ENCODE peak calls at places on chromosomes 16 and 17, in six cellular contexts. One of them, this sample, is unnamed.

GRCh38 chr17:76122411-76123126 is 18.5 kb downstream of the FOXJ1 start:
- DNase-seq in brain microvascular endothelial cell: no peak
- DNase-seq in dorsolateral prefrontal cortex: no peak
- DNase-seq in tibial nerve: no peak
- DNase-seq in effector memory CD4-positive, alpha-beta T cell: no peak
- DNase-seq in fibroblast of lung: no peak
- DNase-seq in this sample: no peak

GRCh38 chr17:1045456-1045855 is 48.5 kb downstream of the TIMM22 start:
- DNase-seq in brain microvascular endothelial cell: no peak
- DNase-seq in dorsolateral prefrontal cortex: no peak
- DNase-seq in tibial nerve: no peak
- DNase-seq in effector memory CD4-positive, alpha-beta T cell: no peak
- DNase-seq in fibroblast of lung: no peak
- DNase-seq in this sample: no peak

GRCh38 chr17:12673788-12674187 is 8.1 kb downstream of the MYOCD start:
- DNase-seq in brain microvascular endothelial cell: no peak
- DNase-seq in dorsolateral prefrontal cortex: no peak
- DNase-seq in tibial nerve: no peak
- DNase-seq in effector memory CD4-positive, alpha-beta T cell: no peak
- DNase-seq in fibroblast of lung: peak; percentile 34
- DNase-seq in this sample: peak; percentile 6

GRCh38 chr16:234468-235305 is at the start of gene FAM234A:
- DNase-seq in brain microvascular endothelial cell: peak; percentile 81
- DNase-seq in dorsolateral prefrontal cortex: peak; percentile 94
- DNase-seq in tibial nerve: peak; percentile 93
- DNase-seq in effector memory CD4-positive, alpha-beta T cell: peak; percentile 87
- DNase-seq in fibroblast of lung: peak; percentile 91
- DNase-seq in this sample: no peak

GRCh38 chr16:85078952-85079351 is 33.3 kb downstream of the CIBAR2 start:
- DNase-seq in brain microvascular endothelial cell: no peak
- DNase-seq in dorsolateral prefrontal cortex: no peak
- DNase-seq in tibial nerve: no peak
- DNase-seq in effector memory CD4-positive, alpha-beta T cell: no peak
- DNase-seq in fibroblast of lung: no peak
- DNase-seq in this sample: no peak

GRCh38 chr16:11202260-11203091 is 53.5 kb downstream of the SOCS1 start:
- DNase-seq in brain microvascular endothelial cell: peak; percentile 33
- DNase-seq in dorsolateral prefrontal cortex: no peak
- DNase-seq in tibial nerve: no peak
- DNase-seq in effector memory CD4-positive, alpha-beta T cell: no peak
- DNase-seq in fibroblast of lung: no peak
- DNase-seq in this sample: no peak

GRCh38 chr17:76737082-76737675 is at the start of gene SRSF2:
- DNase-seq in brain microvascular endothelial cell: peak; percentile 95
- DNase-seq in dorsolateral prefrontal cortex: peak; percentile 98
- DNase-seq in tibial nerve: peak; percentile 97
- DNase-seq in effector memory CD4-positive, alpha-beta T cell: peak; percentile 99
- DNase-seq in fibroblast of lung: peak; percentile 98
- DNase-seq in this sample: peak; percentile 89

GRCh38 chr16:17470871-17471744 is at the start of gene XYLT1:
- DNase-seq in brain microvascular endothelial cell: peak; percentile 44
- DNase-seq in dorsolateral prefrontal cortex: no peak
- DNase-seq in tibial nerve: peak; percentile 76
- DNase-seq in effector memory CD4-positive, alpha-beta T cell: peak; percentile 38
- DNase-seq in fibroblast of lung: peak; percentile 96
- DNase-seq in this sample: peak; percentile 77

GRCh38 chr16:8588703-8589292 is 1.5 kb downstream of the TMEM114 start:
- DNase-seq in brain microvascular endothelial cell: no peak
- DNase-seq in dorsolateral prefrontal cortex: no peak
- DNase-seq in tibial nerve: no peak
- DNase-seq in effector memory CD4-positive, alpha-beta T cell: no peak
- DNase-seq in fibroblast of lung: no peak
- DNase-seq in this sample: no peak

GRCh38 chr17:55089955-55090573 is 121.5 kb downstream of the STXBP4 start:
- DNase-seq in brain microvascular endothelial cell: peak; percentile 4
- DNase-seq in dorsolateral prefrontal cortex: no peak
- DNase-seq in tibial nerve: no peak
- DNase-seq in effector memory CD4-positive, alpha-beta T cell: peak; percentile 38
- DNase-seq in fibroblast of lung: peak; percentile 48
- DNase-seq in this sample: no peak

GRCh38 chr17:57442914-57443571 is 186.7 kb downstream of the MSI2 start:
- DNase-seq in brain microvascular endothelial cell: no peak
- DNase-seq in dorsolateral prefrontal cortex: no peak
- DNase-seq in tibial nerve: no peak
- DNase-seq in effector memory CD4-positive, alpha-beta T cell: no peak
- DNase-seq in fibroblast of lung: peak; percentile 82
- DNase-seq in this sample: peak; percentile 22

GRCh38 chr17:12659500-12659899 is 6.2 kb upstream of the MYOCD start:
- DNase-seq in brain microvascular endothelial cell: peak; percentile 72
- DNase-seq in dorsolateral prefrontal cortex: no peak
- DNase-seq in tibial nerve: no peak
- DNase-seq in effector memory CD4-positive, alpha-beta T cell: no peak
- DNase-seq in fibroblast of lung: peak; percentile 68
- DNase-seq in this sample: peak; percentile 16

GRCh38 chr17:75927286-75927922 is 13.4 kb downstream of the FBF1 start:
- DNase-seq in brain microvascular endothelial cell: no peak
- DNase-seq in dorsolateral prefrontal cortex: no peak
- DNase-seq in tibial nerve: no peak
- DNase-seq in effector memory CD4-positive, alpha-beta T cell: no peak
- DNase-seq in fibroblast of lung: no peak
- DNase-seq in this sample: peak; percentile 48

GRCh38 chr17:63694229-63694973 is 5.5 kb downstream of the LIMD2 start:
- DNase-seq in brain microvascular endothelial cell: no peak
- DNase-seq in dorsolateral prefrontal cortex: no peak
- DNase-seq in tibial nerve: no peak
- DNase-seq in effector memory CD4-positive, alpha-beta T cell: peak; percentile 12
- DNase-seq in fibroblast of lung: no peak
- DNase-seq in this sample: no peak

GRCh38 chr16:13957197-13958078 is 37.5 kb downstream of the ERCC4 start:
- DNase-seq in brain microvascular endothelial cell: peak; percentile 91
- DNase-seq in dorsolateral prefrontal cortex: no peak
- DNase-seq in tibial nerve: peak; percentile 60
- DNase-seq in effector memory CD4-positive, alpha-beta T cell: no peak
- DNase-seq in fibroblast of lung: peak; percentile 98
- DNase-seq in this sample: peak; percentile 80

GRCh38 chr16:78005881-78006280 is 16.5 kb upstream of the CLEC3A start:
- DNase-seq in brain microvascular endothelial cell: no peak
- DNase-seq in dorsolateral prefrontal cortex: no peak
- DNase-seq in tibial nerve: no peak
- DNase-seq in effector memory CD4-positive, alpha-beta T cell: no peak
- DNase-seq in fibroblast of lung: no peak
- DNase-seq in this sample: no peak

GRCh38 chr16:50956637-50957036 is 194.4 kb downstream of the SALL1 start:
- DNase-seq in brain microvascular endothelial cell: no peak
- DNase-seq in dorsolateral prefrontal cortex: no peak
- DNase-seq in tibial nerve: no peak
- DNase-seq in effector memory CD4-positive, alpha-beta T cell: no peak
- DNase-seq in fibroblast of lung: no peak
- DNase-seq in this sample: no peak

GRCh38 chr16:24993722-24994686 is 21.2 kb downstream of the ARHGAP17 start:
- DNase-seq in brain microvascular endothelial cell: peak; percentile 91
- DNase-seq in dorsolateral prefrontal cortex: no peak
- DNase-seq in tibial nerve: no peak
- DNase-seq in effector memory CD4-positive, alpha-beta T cell: no peak
- DNase-seq in fibroblast of lung: peak; percentile 97
- DNase-seq in this sample: no peak

GRCh38 chr16:11148045-11148444 is 108.0 kb downstream of the SOCS1 start:
- DNase-seq in brain microvascular endothelial cell: no peak
- DNase-seq in dorsolateral prefrontal cortex: no peak
- DNase-seq in tibial nerve: no peak
- DNase-seq in effector memory CD4-positive, alpha-beta T cell: no peak
- DNase-seq in fibroblast of lung: no peak
- DNase-seq in this sample: no peak

GRCh38 chr17:78237403-78238012 is 6.1 kb downstream of the TMEM235 start:
- DNase-seq in brain microvascular endothelial cell: no peak
- DNase-seq in dorsolateral prefrontal cortex: peak; percentile 38
- DNase-seq in tibial nerve: no peak
- DNase-seq in effector memory CD4-positive, alpha-beta T cell: no peak
- DNase-seq in fibroblast of lung: no peak
- DNase-seq in this sample: no peak

GRCh38 chr16:82881517-82881916 is 254.7 kb downstream of the CDH13 start:
- DNase-seq in brain microvascular endothelial cell: no peak
- DNase-seq in dorsolateral prefrontal cortex: no peak
- DNase-seq in tibial nerve: no peak
- DNase-seq in effector memory CD4-positive, alpha-beta T cell: no peak
- DNase-seq in fibroblast of lung: no peak
- DNase-seq in this sample: no peak

GRCh38 chr17:73138541-73139138 is 26.2 kb upstream of the SSTR2 start:
- DNase-seq in brain microvascular endothelial cell: no peak
- DNase-seq in dorsolateral prefrontal cortex: peak; percentile 59
- DNase-seq in tibial nerve: peak; percentile 18
- DNase-seq in effector memory CD4-positive, alpha-beta T cell: no peak
- DNase-seq in fibroblast of lung: no peak
- DNase-seq in this sample: no peak

DNA sequence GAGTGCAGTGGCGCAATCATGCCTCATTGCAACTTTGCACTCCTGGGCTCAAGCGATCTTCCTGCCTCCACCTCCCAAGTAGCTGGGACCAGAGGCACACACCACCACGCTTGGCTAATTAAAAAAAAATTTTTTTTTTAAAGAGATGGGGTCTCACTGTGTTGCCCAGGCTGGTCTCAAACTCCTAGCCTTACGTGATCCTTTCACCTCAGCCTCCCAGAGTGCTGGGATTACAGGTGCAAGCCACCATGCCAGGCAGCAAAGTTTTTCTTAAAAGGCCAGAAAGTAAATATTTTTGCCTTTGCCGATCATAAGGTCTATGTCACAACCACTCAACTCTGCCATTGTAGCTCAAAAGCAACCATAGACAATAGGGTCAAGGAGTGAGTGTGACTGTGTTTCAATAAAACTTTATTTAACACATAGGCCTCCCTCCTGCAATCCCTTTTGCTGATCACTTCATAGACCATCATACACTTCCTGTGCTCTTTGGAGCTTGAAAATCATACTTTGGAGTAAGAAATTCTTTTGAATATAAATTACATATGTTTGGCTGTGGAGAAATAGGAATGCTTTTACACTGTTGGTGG is 48.6 kb downstream of the PITPNC1 start:
- DNase-seq in brain microvascular endothelial cell: no peak
- DNase-seq in dorsolateral prefrontal cortex: no peak
- DNase-seq in tibial nerve: no peak
- DNase-seq in effector memory CD4-positive, alpha-beta T cell: no peak
- DNase-seq in fibroblast of lung: no peak
- DNase-seq in this sample: no peak
- H3K27ac ChIP-seq in brain microvascular endothelial cell: no peak overlapping the region
- H3K27ac ChIP-seq in dorsolateral prefrontal cortex: no peak overlapping the region
- H3K27ac ChIP-seq in tibial nerve: no peak overlapping the region
- H3K27ac ChIP-seq in effector memory CD4-positive, alpha-beta T cell: peak overlapping the region; percentile 39
- H3K27ac ChIP-seq in fibroblast of lung: no peak overlapping the region
- H3K27ac ChIP-seq in this sample: peak overlapping the region; percentile 100

DNA sequence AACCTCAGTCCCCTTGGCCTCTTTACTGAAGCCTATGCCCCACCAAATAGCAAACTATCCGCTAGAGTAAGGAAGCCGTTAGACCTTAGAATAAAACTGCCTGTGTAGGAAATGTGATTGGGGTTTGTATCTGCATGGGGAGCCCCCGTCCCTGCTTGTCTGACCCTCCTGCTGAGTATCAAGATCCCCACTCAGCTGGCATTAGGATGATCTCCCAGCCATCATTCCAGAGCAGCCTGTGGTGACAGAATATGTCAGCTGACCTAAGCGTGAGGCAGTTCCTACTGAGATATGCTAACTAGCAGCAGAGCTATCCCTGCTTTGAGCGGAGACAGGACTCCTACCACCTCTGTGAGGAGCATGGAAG is 645 bp upstream of the GFOD2 start:
- DNase-seq in brain microvascular endothelial cell: peak; percentile 70
- DNase-seq in dorsolateral prefrontal cortex: peak; percentile 52
- DNase-seq in tibial nerve: peak; percentile 31
- DNase-seq in effector memory CD4-positive, alpha-beta T cell: no peak
- DNase-seq in fibroblast of lung: peak; percentile 67
- DNase-seq in this sample: no peak
- H3K27ac ChIP-seq in brain microvascular endothelial cell: peak overlapping the region; percentile 69
- H3K27ac ChIP-seq in dorsolateral prefrontal cortex: peak overlapping the region; percentile 73
- H3K27ac ChIP-seq in tibial nerve: peak overlapping the region; percentile 91
- H3K27ac ChIP-seq in effector memory CD4-positive, alpha-beta T cell: peak overlapping the region; percentile 87
- H3K27ac ChIP-seq in fibroblast of lung: peak overlapping the region; percentile 83
- H3K27ac ChIP-seq in this sample: peak overlapping the region; percentile 69

DNA sequence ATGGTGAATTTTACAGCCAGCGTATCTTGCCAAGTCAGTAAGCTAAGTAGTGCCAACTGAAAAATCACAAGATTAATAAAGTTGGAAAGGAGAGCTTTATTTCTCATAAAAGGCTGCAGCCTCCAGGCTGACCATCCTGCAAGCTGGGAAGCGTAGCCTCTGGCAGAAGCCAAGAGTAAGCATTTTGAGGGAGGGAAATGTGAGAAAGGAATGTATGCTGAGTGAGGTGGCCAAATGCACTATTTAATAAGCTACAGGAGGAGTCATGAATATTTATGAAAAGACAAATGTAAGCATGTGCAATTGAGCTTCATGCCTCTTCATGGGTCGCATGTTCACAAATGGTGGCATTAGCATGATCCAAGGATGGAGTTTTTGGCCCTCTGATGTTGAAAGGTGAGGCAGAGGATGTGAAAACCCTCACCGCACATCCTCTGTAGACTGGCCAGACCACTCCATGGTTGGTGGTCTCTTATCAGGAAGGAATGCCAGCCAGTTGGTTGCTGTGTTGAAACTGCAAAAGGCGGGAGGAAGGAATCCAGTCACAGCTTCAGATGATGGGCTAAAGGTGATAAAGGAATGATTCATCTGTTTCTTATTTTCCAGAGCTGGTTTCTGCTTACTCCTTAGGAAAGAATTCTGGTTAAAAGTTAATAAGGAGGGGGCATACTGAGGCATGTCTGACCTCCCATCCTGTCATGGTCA is 9.2 kb downstream of the KRT33B start:
- DNase-seq in brain microvascular endothelial cell: peak; percentile 32
- DNase-seq in dorsolateral prefrontal cortex: no peak
- DNase-seq in tibial nerve: no peak
- DNase-seq in effector memory CD4-positive, alpha-beta T cell: no peak
- DNase-seq in fibroblast of lung: peak; percentile 97
- DNase-seq in this sample: no peak
- H3K27ac ChIP-seq in brain microvascular endothelial cell: no peak overlapping the region
- H3K27ac ChIP-seq in dorsolateral prefrontal cortex: no peak overlapping the region
- H3K27ac ChIP-seq in tibial nerve: no peak overlapping the region
- H3K27ac ChIP-seq in effector memory CD4-positive, alpha-beta T cell: no peak overlapping the region
- H3K27ac ChIP-seq in fibroblast of lung: no peak overlapping the region
- H3K27ac ChIP-seq in this sample: peak overlapping the region; percentile 37

DNA sequence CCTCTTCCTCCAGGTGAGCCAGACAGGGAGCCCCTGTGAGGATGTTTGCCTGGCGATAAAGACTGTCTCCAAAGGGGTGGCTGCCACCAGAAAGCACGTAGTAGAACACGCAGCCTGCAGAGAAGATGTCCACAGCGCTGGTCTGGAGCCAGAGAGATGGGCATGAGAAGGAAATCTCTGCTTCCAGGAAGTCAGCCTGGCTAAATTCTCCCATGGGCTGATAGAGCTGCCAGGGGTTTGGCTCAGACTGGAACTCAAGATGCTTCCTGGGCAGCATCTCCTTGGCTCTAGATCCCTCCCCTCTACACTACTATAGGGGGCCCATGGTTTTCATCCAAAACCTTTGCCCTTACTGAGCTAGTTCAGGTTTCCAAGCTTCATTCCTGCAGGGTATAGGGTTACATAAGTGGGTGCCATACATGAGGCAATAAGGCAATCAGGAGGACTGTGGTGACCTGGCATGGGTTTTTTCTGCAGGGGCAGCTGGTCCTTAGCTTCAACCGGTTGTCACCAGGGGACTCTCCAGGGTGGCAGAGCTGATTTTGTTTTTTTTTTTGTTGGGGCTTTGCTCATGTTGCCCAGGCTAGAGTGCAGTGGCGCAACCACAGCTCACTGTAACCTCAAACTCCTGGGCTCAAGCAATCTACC is 13.6 kb downstream of the PLK1 start:
- DNase-seq in brain microvascular endothelial cell: no peak
- DNase-seq in dorsolateral prefrontal cortex: no peak
- DNase-seq in tibial nerve: no peak
- DNase-seq in effector memory CD4-positive, alpha-beta T cell: no peak
- DNase-seq in fibroblast of lung: no peak
- DNase-seq in this sample: no peak
- H3K27ac ChIP-seq in brain microvascular endothelial cell: no peak overlapping the region
- H3K27ac ChIP-seq in dorsolateral prefrontal cortex: no peak overlapping the region
- H3K27ac ChIP-seq in tibial nerve: no peak overlapping the region
- H3K27ac ChIP-seq in effector memory CD4-positive, alpha-beta T cell: no peak overlapping the region
- H3K27ac ChIP-seq in fibroblast of lung: no peak overlapping the region
- H3K27ac ChIP-seq in this sample: no peak overlapping the region

This sample was measured in epithelial cell of prostate.